ENCODE peak calls at places on chromosomes 11 and 22, in four cellular contexts. V, J, B and R are unnamed samples.

GRCh38 chr11:76695767-76696166 is 25.2 kb upstream of the LRRC32 start:
- DNase-seq in J (no peak), V (peak; percentile 24), B (no peak), R (no peak)

GRCh38 chr22:30685178-30685577 is 9.5 kb upstream of the OSBP2 start:
- DNase-seq in V (no peak), J (no peak), B (no peak), R (no peak)

GRCh38 chr11:108927791-108928545 is 263.1 kb downstream of the DDX10 start:
- DNase-seq in B (peak; percentile 7), V (no peak), J (no peak), R (no peak)

GRCh38 chr11:6387811-6388599 is 2.3 kb upstream of the SMPD1 start:
- DNase-seq in V (no peak), B (no peak), J (peak; percentile 53), R (no peak)

GRCh38 chr11:128419012-128419767 is 168.2 kb downstream of the ETS1 start:
- DNase-seq in V (no peak), J (no peak), B (no peak), R (no peak)

GRCh38 chr11:16737860-16738197 is 618 bp upstream of the C11orf58 start:
- DNase-seq in B (no peak), J (no peak), V (no peak), R (no peak)

GRCh38 chr11:35946766-35947165 is 2.9 kb downstream of the LDLRAD3 start:
- DNase-seq in B (no peak), J (no peak), V (no peak), R (no peak)

GRCh38 chr11:40514124-40514523 is 945.3 kb downstream of the LRRC4C start:
- DNase-seq in V (no peak), B (no peak), J (peak; percentile 20), R (no peak)

GRCh38 chr22:26367402-26368245 is 61.4 kb upstream of the ASPHD2 start:
- DNase-seq in J (peak; percentile 49), B (peak; percentile 57), V (no peak), R (peak; percentile 60)

DNA sequence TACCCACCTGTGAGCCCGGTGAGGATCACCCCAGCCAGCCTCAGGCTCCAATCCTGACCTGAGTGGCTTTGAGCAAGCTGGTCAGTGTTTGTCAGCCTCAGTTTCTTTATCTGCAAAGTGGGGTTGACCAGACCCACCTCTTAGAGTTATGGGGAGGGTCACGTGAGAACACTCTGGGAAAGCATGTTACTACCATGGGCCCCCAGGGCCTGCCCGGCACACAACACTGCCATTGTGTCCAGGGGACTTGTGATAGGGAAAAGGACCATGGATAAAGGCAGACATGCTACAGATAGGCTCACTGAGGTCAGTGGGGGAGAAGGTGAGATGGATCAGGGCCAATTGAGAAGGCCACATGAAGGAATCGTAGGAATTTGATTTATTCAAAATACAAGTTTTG is 32.1 kb upstream of the SUSD2 start:
- DNase-seq in J (no peak), B (no peak), V (no peak), R (no peak)
- H3K4me1 ChIP-seq in J (peaks cover 31% of the 10 kb centered on the region), B (peaks cover 44% of the 10 kb centered on the region), V (peaks cover 41% of the 10 kb centered on the region), R (peaks cover 13% of the 10 kb centered on the region)

GRCh38 chr11:102528618-102529017 is 1.9 kb downstream of the MMP7 start:
- DNase-seq in J (no peak), V (no peak), B (no peak), R (no peak)

GRCh38 chr11:102530558-102530957 is at the start of gene MMP7:
- DNase-seq in B (peak; percentile 28), J (peak; percentile 59), V (no peak), R (no peak)

GRCh38 chr11:102539567-102539966 is 9.0 kb upstream of the MMP7 start:
- DNase-seq in B (no peak), J (no peak), V (no peak), R (no peak)

GRCh38 chr11:102534261-102534872 is 3.8 kb upstream of the MMP7 start:
- DNase-seq in B (no peak), J (no peak), V (no peak), R (no peak)
- TF ChIP-seq CTCF in B (no peak), J (no peak), V (no peak), R (peak; percentile 41)

DNA sequence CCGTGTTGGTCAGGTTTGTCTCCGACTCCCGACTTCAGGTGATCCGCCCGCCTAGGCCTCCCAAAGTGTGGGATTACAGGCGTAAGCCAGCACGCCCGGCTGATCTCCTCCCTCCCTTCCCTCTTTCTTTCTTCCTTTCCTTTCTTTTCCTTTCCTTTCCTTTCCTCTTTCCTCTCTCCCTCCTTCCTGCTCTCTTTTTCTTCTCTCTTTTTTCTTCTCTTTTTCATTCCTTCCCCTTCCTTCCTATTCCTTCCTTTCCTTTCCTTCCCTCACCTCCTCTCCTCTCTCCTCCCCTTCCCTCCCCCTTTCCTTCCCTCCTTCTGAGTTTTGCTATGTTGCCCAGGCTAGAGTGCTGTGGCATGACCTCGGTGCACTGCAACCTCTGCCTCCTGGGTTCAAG is 3.9 kb upstream of the ZDHHC5 start:
- DNase-seq in B (no peak), V (peak; percentile 28), J (no peak), R (no peak)
- H3K4me3 ChIP-seq in B (no peak overlapping the region), V (no peak overlapping the region), J (no peak overlapping the region), R (no peak overlapping the region)

GRCh38 chr11:19405966-19406365 is 165.2 kb upstream of the E2F8 start:
- DNase-seq in B (no peak), V (no peak), J (no peak), R (no peak)

GRCh38 chr11:19409307-19409706 is 168.6 kb upstream of the E2F8 start:
- DNase-seq in J (no peak), V (no peak), B (no peak), R (no peak)

GRCh38 chr11:19407692-19408091 is 166.9 kb upstream of the E2F8 start:
- DNase-seq in B (no peak), J (no peak), V (no peak), R (no peak)

GRCh38 chr11:19404787-19405186 is 164.0 kb upstream of the E2F8 start:
- DNase-seq in J (no peak), V (no peak), B (no peak), R (no peak)

GRCh38 chr11:19410032-19410431 is 169.3 kb upstream of the E2F8 start:
- DNase-seq in V (no peak), B (no peak), J (no peak), R (no peak)
- H3K4me1 ChIP-seq in V (no peaks in the 10 kb centered on the region), B (no peaks in the 10 kb centered on the region), J (peaks cover 6% of the 10 kb centered on the region), R (no peaks in the 10 kb centered on the region)

DNA sequence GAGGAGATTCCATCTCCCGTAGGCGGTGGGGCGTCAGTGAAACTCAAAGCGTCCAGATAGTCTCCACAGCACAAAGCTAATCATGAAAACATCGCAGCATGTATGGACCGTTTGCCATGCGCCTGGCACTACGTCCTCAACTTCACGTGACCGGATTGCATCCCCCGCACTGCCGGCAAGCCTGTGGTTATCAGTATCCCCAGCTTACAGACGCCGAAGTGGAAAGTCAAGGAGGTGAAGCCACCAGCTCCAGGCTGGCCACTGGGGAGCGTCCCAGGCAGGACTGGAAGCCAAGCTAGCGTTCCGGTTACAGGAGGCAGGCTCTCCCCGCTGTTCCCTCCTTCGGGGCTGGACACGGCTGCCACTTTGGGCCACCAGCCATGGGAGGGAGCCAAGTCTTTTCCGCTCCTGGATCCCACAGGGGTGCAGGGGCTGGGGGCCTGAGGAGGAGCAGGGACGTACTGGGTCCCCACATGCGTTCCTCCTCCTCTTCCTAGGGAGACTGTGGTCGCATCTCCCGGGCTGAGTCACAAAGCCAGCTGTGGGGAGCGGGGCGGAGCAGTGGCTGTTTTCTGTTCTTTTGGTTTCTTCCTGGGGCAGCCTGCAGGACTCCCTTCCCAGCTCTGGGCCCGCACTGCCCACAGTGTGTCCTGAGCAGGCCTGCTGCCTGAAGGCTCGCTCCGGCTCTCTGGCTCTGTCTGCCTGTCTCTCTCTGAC is 4.3 kb upstream of the OSBPL5 start:
- DNase-seq in B (peak; percentile 65), J (peak; percentile 31), V (no peak), R (no peak)
- TF ChIP-seq CTCF in B (no peak), J (no peak), V (no peak), R (no peak)